ENCODE peak calls at places on chromosome 5, in four cellular contexts. One of them, this sample, is unnamed.
A peak's percentile ranks its signal among the peaks of the same experiment; 100 is the strongest.

GRCh38 chr5:150516011-150516410 is 8.1 kb downstream of the NDST1 start:
- DNase-seq in stimulated activated CD8-positive, alpha-beta memory T cell treated with anti-CD3 and anti-CD28 coated beads, Interleukin-2, amount 100 ng/mL, for 48 hours: no peak
- DNase-seq in HTR-8/SVneo: no peak
- DNase-seq in activated CD8-positive, alpha-beta memory T cell treated with anti-CD3 and anti-CD28 coated beads for 1 hour: no peak
- DNase-seq in this sample: no peak

GRCh38 chr5:135813758-135814157 is 20.7 kb upstream of the SLC25A48 start:
- DNase-seq in stimulated activated CD8-positive, alpha-beta memory T cell treated with anti-CD3 and anti-CD28 coated beads, Interleukin-2, amount 100 ng/mL, for 48 hours: no peak
- DNase-seq in HTR-8/SVneo: no peak
- DNase-seq in activated CD8-positive, alpha-beta memory T cell treated with anti-CD3 and anti-CD28 coated beads for 1 hour: no peak
- DNase-seq in this sample: no peak

GRCh38 chr5:59124983-59125960 is 542.4 kb downstream of the RAB3C start:
- DNase-seq in stimulated activated CD8-positive, alpha-beta memory T cell treated with anti-CD3 and anti-CD28 coated beads, Interleukin-2, amount 100 ng/mL, for 48 hours: no peak
- DNase-seq in HTR-8/SVneo: no peak
- DNase-seq in activated CD8-positive, alpha-beta memory T cell treated with anti-CD3 and anti-CD28 coated beads for 1 hour: no peak
- DNase-seq in this sample: peak; percentile 29

GRCh38 chr5:142783601-142784291 is 13.6 kb downstream of the ARHGAP26 start:
- DNase-seq in stimulated activated CD8-positive, alpha-beta memory T cell treated with anti-CD3 and anti-CD28 coated beads, Interleukin-2, amount 100 ng/mL, for 48 hours: peak; percentile 38
- DNase-seq in HTR-8/SVneo: no peak
- DNase-seq in activated CD8-positive, alpha-beta memory T cell treated with anti-CD3 and anti-CD28 coated beads for 1 hour: no peak
- DNase-seq in this sample: no peak

GRCh38 chr5:126479810-126480209 is 56.6 kb downstream of the GRAMD2B start:
- DNase-seq in stimulated activated CD8-positive, alpha-beta memory T cell treated with anti-CD3 and anti-CD28 coated beads, Interleukin-2, amount 100 ng/mL, for 48 hours: no peak
- DNase-seq in HTR-8/SVneo: no peak
- DNase-seq in activated CD8-positive, alpha-beta memory T cell treated with anti-CD3 and anti-CD28 coated beads for 1 hour: no peak
- DNase-seq in this sample: no peak

GRCh38 chr5:35180046-35180445 is 50.2 kb downstream of the PRLR start:
- DNase-seq in stimulated activated CD8-positive, alpha-beta memory T cell treated with anti-CD3 and anti-CD28 coated beads, Interleukin-2, amount 100 ng/mL, for 48 hours: no peak
- DNase-seq in HTR-8/SVneo: no peak
- DNase-seq in activated CD8-positive, alpha-beta memory T cell treated with anti-CD3 and anti-CD28 coated beads for 1 hour: no peak
- DNase-seq in this sample: no peak

GRCh38 chr5:157511656-157512644 is 51.9 kb downstream of the NIPAL4 start:
- DNase-seq in stimulated activated CD8-positive, alpha-beta memory T cell treated with anti-CD3 and anti-CD28 coated beads, Interleukin-2, amount 100 ng/mL, for 48 hours: no peak
- DNase-seq in HTR-8/SVneo: peak; percentile 86
- DNase-seq in activated CD8-positive, alpha-beta memory T cell treated with anti-CD3 and anti-CD28 coated beads for 1 hour: no peak
- DNase-seq in this sample: peak; percentile 88

GRCh38 chr5:133675376-133676154 is 63.2 kb upstream of the FSTL4 start:
- DNase-seq in stimulated activated CD8-positive, alpha-beta memory T cell treated with anti-CD3 and anti-CD28 coated beads, Interleukin-2, amount 100 ng/mL, for 48 hours: no peak
- DNase-seq in HTR-8/SVneo: no peak
- DNase-seq in activated CD8-positive, alpha-beta memory T cell treated with anti-CD3 and anti-CD28 coated beads for 1 hour: no peak
- DNase-seq in this sample: no peak

GRCh38 chr5:159030357-159030756 is 69.4 kb downstream of the EBF1 start:
- DNase-seq in stimulated activated CD8-positive, alpha-beta memory T cell treated with anti-CD3 and anti-CD28 coated beads, Interleukin-2, amount 100 ng/mL, for 48 hours: no peak
- DNase-seq in HTR-8/SVneo: no peak
- DNase-seq in activated CD8-positive, alpha-beta memory T cell treated with anti-CD3 and anti-CD28 coated beads for 1 hour: no peak
- DNase-seq in this sample: no peak

GRCh38 chr5:154755361-154756202 is at the start of gene LARP1:
- DNase-seq in stimulated activated CD8-positive, alpha-beta memory T cell treated with anti-CD3 and anti-CD28 coated beads, Interleukin-2, amount 100 ng/mL, for 48 hours: no peak
- DNase-seq in HTR-8/SVneo: no peak
- DNase-seq in activated CD8-positive, alpha-beta memory T cell treated with anti-CD3 and anti-CD28 coated beads for 1 hour: peak; percentile 7
- DNase-seq in this sample: peak; percentile 72

GRCh38 chr5:117872798-117873368 is 1115.5 kb downstream of the DTWD2 start:
- DNase-seq in stimulated activated CD8-positive, alpha-beta memory T cell treated with anti-CD3 and anti-CD28 coated beads, Interleukin-2, amount 100 ng/mL, for 48 hours: no peak
- DNase-seq in HTR-8/SVneo: no peak
- DNase-seq in activated CD8-positive, alpha-beta memory T cell treated with anti-CD3 and anti-CD28 coated beads for 1 hour: no peak
- DNase-seq in this sample: no peak

GRCh38 chr5:121273818-121274433 is 577.8 kb upstream of the FTMT start:
- DNase-seq in stimulated activated CD8-positive, alpha-beta memory T cell treated with anti-CD3 and anti-CD28 coated beads, Interleukin-2, amount 100 ng/mL, for 48 hours: no peak
- DNase-seq in HTR-8/SVneo: peak; percentile 3
- DNase-seq in activated CD8-positive, alpha-beta memory T cell treated with anti-CD3 and anti-CD28 coated beads for 1 hour: no peak
- DNase-seq in this sample: peak; percentile 90

GRCh38 chr5:86971034-86971511 is 296.6 kb upstream of the RASA1 start:
- DNase-seq in stimulated activated CD8-positive, alpha-beta memory T cell treated with anti-CD3 and anti-CD28 coated beads, Interleukin-2, amount 100 ng/mL, for 48 hours: no peak
- DNase-seq in HTR-8/SVneo: no peak
- DNase-seq in activated CD8-positive, alpha-beta memory T cell treated with anti-CD3 and anti-CD28 coated beads for 1 hour: no peak
- DNase-seq in this sample: no peak

GRCh38 chr5:141413540-141414069 is 818 bp downstream of the PCDHGA10 start:
- DNase-seq in stimulated activated CD8-positive, alpha-beta memory T cell treated with anti-CD3 and anti-CD28 coated beads, Interleukin-2, amount 100 ng/mL, for 48 hours: no peak
- DNase-seq in HTR-8/SVneo: no peak
- DNase-seq in activated CD8-positive, alpha-beta memory T cell treated with anti-CD3 and anti-CD28 coated beads for 1 hour: no peak
- DNase-seq in this sample: no peak

GRCh38 chr5:107023732-107024131 is 647.0 kb downstream of the EFNA5 start:
- DNase-seq in stimulated activated CD8-positive, alpha-beta memory T cell treated with anti-CD3 and anti-CD28 coated beads, Interleukin-2, amount 100 ng/mL, for 48 hours: no peak
- DNase-seq in HTR-8/SVneo: no peak
- DNase-seq in activated CD8-positive, alpha-beta memory T cell treated with anti-CD3 and anti-CD28 coated beads for 1 hour: no peak
- DNase-seq in this sample: no peak

GRCh38 chr5:102223542-102224444 is 72.3 kb downstream of the SLCO4C1 start:
- DNase-seq in stimulated activated CD8-positive, alpha-beta memory T cell treated with anti-CD3 and anti-CD28 coated beads, Interleukin-2, amount 100 ng/mL, for 48 hours: no peak
- DNase-seq in HTR-8/SVneo: peak; percentile 1
- DNase-seq in activated CD8-positive, alpha-beta memory T cell treated with anti-CD3 and anti-CD28 coated beads for 1 hour: no peak
- DNase-seq in this sample: peak; percentile 21

GRCh38 chr5:57410374-57411320 is 72.0 kb downstream of the ACTBL2 start:
- DNase-seq in stimulated activated CD8-positive, alpha-beta memory T cell treated with anti-CD3 and anti-CD28 coated beads, Interleukin-2, amount 100 ng/mL, for 48 hours: no peak
- DNase-seq in HTR-8/SVneo: peak; percentile 5
- DNase-seq in activated CD8-positive, alpha-beta memory T cell treated with anti-CD3 and anti-CD28 coated beads for 1 hour: no peak
- DNase-seq in this sample: no peak